ENCODE peak calls at places on chromosomes 5 and 9, in six cellular contexts. One of them, this sample, is unnamed.

GRCh38 chr5:126868961-126869451 is 92.1 kb downstream of the LMNB1 start:
- DNase-seq in fibroblast of lung: peak
- DNase-seq in heart right ventricle: no peak
- DNase-seq in IMR-90: peak
- DNase-seq in Calu3: no peak
- DNase-seq in A549: no peak
- DNase-seq in this sample: peak

GRCh38 chr5:75656311-75657003 is 45.2 kb downstream of the ANKDD1B start:
- DNase-seq in fibroblast of lung: peak
- DNase-seq in heart right ventricle: no peak
- DNase-seq in A549: no peak
- DNase-seq in IMR-90: peak
- DNase-seq in Calu3: peak
- DNase-seq in this sample: no peak

GRCh38 chr5:78065663-78066062 is 228.8 kb downstream of the AP3B1 start:
- DNase-seq in IMR-90: no peak
- DNase-seq in fibroblast of lung: no peak
- DNase-seq in heart right ventricle: no peak
- DNase-seq in Calu3: no peak
- DNase-seq in A549: peak
- DNase-seq in this sample: no peak

GRCh38 chr5:1499851-1500250 is 23.9 kb downstream of the LPCAT1 start:
- DNase-seq in Calu3: no peak
- DNase-seq in IMR-90: no peak
- DNase-seq in A549: no peak
- DNase-seq in fibroblast of lung: no peak
- DNase-seq in heart right ventricle: no peak
- DNase-seq in this sample: no peak

GRCh38 chr5:120344181-120344580 is 119.9 kb upstream of the PRR16 start:
- DNase-seq in heart right ventricle: no peak
- DNase-seq in IMR-90: no peak
- DNase-seq in fibroblast of lung: no peak
- DNase-seq in Calu3: no peak
- DNase-seq in A549: no peak
- DNase-seq in this sample: no peak

GRCh38 chr9:34463098-34463900 is 4.7 kb downstream of the DNAI1 start:
- DNase-seq in fibroblast of lung: peak
- DNase-seq in IMR-90: peak
- DNase-seq in A549: peak
- DNase-seq in heart right ventricle: no peak
- DNase-seq in Calu3: peak
- DNase-seq in this sample: no peak

GRCh38 chr9:90012825-90013425 is 408.1 kb downstream of the GADD45G start:
- DNase-seq in A549: no peak
- DNase-seq in IMR-90: no peak
- DNase-seq in heart right ventricle: no peak
- DNase-seq in fibroblast of lung: no peak
- DNase-seq in Calu3: no peak
- DNase-seq in this sample: no peak

GRCh38 chr5:124102491-124102890 is 590.5 kb downstream of the CSNK1G3 start:
- DNase-seq in fibroblast of lung: peak
- DNase-seq in IMR-90: peak
- DNase-seq in Calu3: no peak
- DNase-seq in A549: no peak
- DNase-seq in heart right ventricle: no peak
- DNase-seq in this sample: no peak

GRCh38 chr9:3760031-3760430 is 234.2 kb upstream of the RFX3 start:
- DNase-seq in IMR-90: peak
- DNase-seq in A549: peak
- DNase-seq in heart right ventricle: no peak
- DNase-seq in fibroblast of lung: peak
- DNase-seq in Calu3: peak
- DNase-seq in this sample: no peak

GRCh38 chr9:36968574-36969215 is 65.4 kb downstream of the PAX5 start:
- DNase-seq in heart right ventricle: no peak
- DNase-seq in Calu3: no peak
- DNase-seq in A549: no peak
- DNase-seq in fibroblast of lung: no peak
- DNase-seq in IMR-90: no peak
- DNase-seq in this sample: no peak

GRCh38 chr9:133656211-133657119 is 20.3 kb downstream of the DBH start:
- DNase-seq in fibroblast of lung: no peak
- DNase-seq in IMR-90: no peak
- DNase-seq in A549: no peak
- DNase-seq in heart right ventricle: no peak
- DNase-seq in Calu3: no peak
- DNase-seq in this sample: no peak

GRCh38 chr9:5438301-5439162 is 807 bp upstream of the PLGRKT start:
- DNase-seq in Calu3: no peak
- DNase-seq in fibroblast of lung: peak
- DNase-seq in A549: peak
- DNase-seq in IMR-90: peak
- DNase-seq in heart right ventricle: no peak
- DNase-seq in this sample: peak

GRCh38 chr9:118401551-118401950 is 697.3 kb downstream of the TLR4 start:
- DNase-seq in Calu3: no peak
- DNase-seq in A549: no peak
- DNase-seq in fibroblast of lung: no peak
- DNase-seq in IMR-90: no peak
- DNase-seq in heart right ventricle: no peak
- DNase-seq in this sample: no peak

GRCh38 chr9:21465859-21466518 is 16.1 kb downstream of the IFNE start:
- DNase-seq in fibroblast of lung: peak
- DNase-seq in heart right ventricle: no peak
- DNase-seq in A549: peak
- DNase-seq in IMR-90: peak
- DNase-seq in Calu3: peak
- DNase-seq in this sample: peak

GRCh38 chr9:69400470-69400869 is 75.5 kb downstream of the ENTREP1 start:
- DNase-seq in fibroblast of lung: no peak
- DNase-seq in IMR-90: no peak
- DNase-seq in A549: no peak
- DNase-seq in heart right ventricle: no peak
- DNase-seq in Calu3: no peak
- DNase-seq in this sample: no peak

GRCh38 chr5:124922255-124922975 is 176.0 kb upstream of the ZNF608 start:
- DNase-seq in IMR-90: no peak
- DNase-seq in heart right ventricle: no peak
- DNase-seq in Calu3: no peak
- DNase-seq in fibroblast of lung: no peak
- DNase-seq in A549: no peak
- DNase-seq in this sample: no peak

GRCh38 chr5:111083323-111083722 is 8.8 kb upstream of the WDR36 start:
- DNase-seq in IMR-90: no peak
- DNase-seq in A549: no peak
- DNase-seq in fibroblast of lung: no peak
- DNase-seq in heart right ventricle: no peak
- DNase-seq in Calu3: no peak
- DNase-seq in this sample: no peak

GRCh38 chr9:5630038-5630507 is 1.2 kb downstream of the RIC1 start:
- DNase-seq in IMR-90: no peak
- DNase-seq in A549: peak
- DNase-seq in heart right ventricle: no peak
- DNase-seq in Calu3: no peak
- DNase-seq in fibroblast of lung: peak
- DNase-seq in this sample: peak

GRCh38 chr9:136740491-136740890 is 2.2 kb downstream of the LCN10 start:
- DNase-seq in Calu3: no peak
- DNase-seq in fibroblast of lung: no peak
- DNase-seq in A549: no peak
- DNase-seq in IMR-90: no peak
- DNase-seq in heart right ventricle: no peak
- DNase-seq in this sample: no peak
- TF ChIP-seq CTCF in Calu3: no peak
- TF ChIP-seq CTCF in fibroblast of lung: no peak
- TF ChIP-seq CTCF in A549: no peak
- TF ChIP-seq CTCF in IMR-90: no peak
- TF ChIP-seq CTCF in heart right ventricle: no peak
- TF ChIP-seq CTCF in this sample: no peak

GRCh38 chr9:110531776-110532175 is 47.8 kb downstream of the SVEP1 start:
- DNase-seq in A549: no peak
- DNase-seq in Calu3: no peak
- DNase-seq in IMR-90: peak
- DNase-seq in fibroblast of lung: peak
- DNase-seq in heart right ventricle: no peak
- DNase-seq in this sample: no peak
- TF ChIP-seq CTCF in A549: no peak
- TF ChIP-seq CTCF in Calu3: no peak
- TF ChIP-seq CTCF in IMR-90: no peak
- TF ChIP-seq CTCF in fibroblast of lung: no peak
- TF ChIP-seq CTCF in heart right ventricle: no peak
- TF ChIP-seq CTCF in this sample: no peak

DNA sequence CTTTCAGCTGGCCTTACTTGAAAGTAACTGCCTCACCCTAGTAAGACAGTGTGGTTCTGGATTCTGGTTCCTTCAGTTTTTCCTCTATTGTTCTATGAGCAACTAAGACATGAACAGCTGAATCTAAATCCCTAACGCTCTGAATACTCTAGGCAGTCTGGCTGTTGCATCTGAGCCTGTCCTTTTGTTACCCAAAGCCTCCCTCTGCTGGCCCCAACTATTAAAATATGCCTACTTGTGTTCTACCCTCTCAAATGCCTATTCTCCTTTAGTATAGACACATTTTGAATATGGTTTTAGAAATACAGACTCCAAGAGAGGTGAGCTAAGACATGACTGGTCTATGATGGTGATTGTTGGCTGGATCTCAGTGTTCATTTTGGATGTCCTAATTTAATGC is 1203.6 kb upstream of the DMAC1 start:
- DNase-seq in IMR-90: no peak
- DNase-seq in A549: peak
- DNase-seq in heart right ventricle: peak
- DNase-seq in fibroblast of lung: peak
- DNase-seq in Calu3: peak
- DNase-seq in this sample: no peak
- TF ChIP-seq CTCF in IMR-90: no peak
- TF ChIP-seq CTCF in A549: no peak
- TF ChIP-seq CTCF in heart right ventricle: peak
- TF ChIP-seq CTCF in fibroblast of lung: peak
- TF ChIP-seq CTCF in Calu3: no peak
- TF ChIP-seq CTCF in this sample: no peak

GRCh38 chr9:84317563-84317962 is 23.0 kb downstream of the SLC28A3 start:
- DNase-seq in heart right ventricle: no peak
- DNase-seq in A549: no peak
- DNase-seq in Calu3: no peak
- DNase-seq in fibroblast of lung: no peak
- DNase-seq in IMR-90: no peak
- DNase-seq in this sample: peak
- TF ChIP-seq CTCF in heart right ventricle: no peak
- TF ChIP-seq CTCF in A549: no peak
- TF ChIP-seq CTCF in Calu3: no peak
- TF ChIP-seq CTCF in fibroblast of lung: no peak
- TF ChIP-seq CTCF in IMR-90: peak
- TF ChIP-seq CTCF in this sample: peak

DNA sequence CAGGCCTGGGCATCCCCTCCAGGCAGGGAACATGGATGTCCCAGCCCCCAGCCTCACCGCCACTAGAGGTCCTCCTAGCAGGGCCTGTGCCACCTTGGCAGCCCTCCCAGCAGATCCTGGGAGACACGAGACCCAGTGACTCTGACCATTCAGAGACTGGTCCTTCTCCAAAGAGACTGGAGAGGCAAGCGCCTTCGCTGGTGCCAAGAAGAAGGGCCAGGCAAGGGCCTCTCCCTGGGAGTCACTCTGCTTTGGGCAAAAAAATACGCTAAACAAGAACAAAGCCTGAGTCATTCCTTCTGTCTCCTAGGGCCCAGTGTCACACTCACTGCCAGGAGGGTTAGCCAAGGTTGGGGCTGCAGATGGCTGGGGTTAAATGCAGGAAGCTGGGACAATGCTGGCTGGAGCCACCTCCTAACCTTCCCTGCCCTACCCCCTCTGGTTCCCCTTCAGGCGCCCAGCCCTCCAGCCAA is 35.3 kb upstream of the SMIM23 start:
- DNase-seq in A549: peak
- DNase-seq in IMR-90: peak
- DNase-seq in Calu3: peak
- DNase-seq in heart right ventricle: peak
- DNase-seq in fibroblast of lung: peak
- DNase-seq in this sample: no peak
- TF ChIP-seq CTCF in A549: peak
- TF ChIP-seq CTCF in IMR-90: no peak
- TF ChIP-seq CTCF in Calu3: no peak
- TF ChIP-seq CTCF in heart right ventricle: peak
- TF ChIP-seq CTCF in fibroblast of lung: no peak
- TF ChIP-seq CTCF in this sample: peak